ENCODE peak calls at places on chromosomes 12 and 14, in nine cellular contexts. B is NCI-H1092 treated with DMSO at 0.1 percent for 48 hours; K is HuH-7.5; R is effector memory CD4-positive, alpha-beta T cell; D is naive thymus-derived CD4-positive, alpha-beta T cell; Y is HFFc6; C is endodermal cell; G is Calu3; E is GM19239. A is an unnamed sample.

GRCh38 chr12:104793280-104793679 is 164.8 kb downstream of the SLC41A2 start:
- DNase-seq in B (no peak), D (no peak), G (no peak), Y (peak; percentile 16), R (no peak), C (no peak), E (no peak), K (no peak), A (peak; percentile 29)

GRCh38 chr12:18502422-18502821 is 235.4 kb downstream of the PLCZ1 start:
- DNase-seq in D (no peak), E (no peak), C (no peak), K (peak; percentile 47), B (peak; percentile 84), G (no peak), R (no peak), Y (no peak), A (no peak)

GRCh38 chr14:63499701-63500250 is 43.4 kb downstream of the PPP2R5E start:
- DNase-seq in R (no peak), D (no peak), Y (peak; percentile 30), G (no peak), B (no peak), E (no peak), C (no peak), K (no peak), A (no peak)

GRCh38 chr14:103753809-103754208 is 38.2 kb downstream of the ZFYVE21 start:
- DNase-seq in E (no peak), Y (no peak), G (no peak), C (no peak), D (no peak), B (no peak), K (no peak), R (no peak), A (no peak)

GRCh38 chr14:94474581-94475031 is 1.4 kb downstream of the SERPINA9 start:
- DNase-seq in E (no peak), R (no peak), B (no peak), D (no peak), Y (no peak), G (no peak), C (peak; percentile 75), K (no peak), A (no peak)

GRCh38 chr12:20463920-20464524 is 95.7 kb downstream of the PDE3A start:
- DNase-seq in C (no peak), K (no peak), Y (peak; percentile 16), G (peak; percentile 11), B (no peak), D (no peak), R (no peak), E (no peak), A (no peak)

GRCh38 chr14:94322648-94323570 is at the start of gene SERPINA6:
- DNase-seq in K (no peak), Y (no peak), E (no peak), R (no peak), D (no peak), C (peak; percentile 38), B (no peak), G (peak; percentile 47), A (peak; percentile 52)

GRCh38 chr12:114405449-114406271 is at the start of gene TBX5:
- DNase-seq in E (no peak), D (no peak), G (no peak), R (no peak), K (no peak), B (peak; percentile 38), C (peak; percentile 88), Y (peak; percentile 79), A (no peak)

GRCh38 chr14:91399868-91400640 is 17.6 kb downstream of the CCDC88C start:
- DNase-seq in C (peak; percentile 64), K (no peak), Y (no peak), D (peak; percentile 56), B (no peak), G (no peak), E (no peak), R (no peak), A (no peak)

GRCh38 chr14:61538464-61539022 is 156.8 kb upstream of the HIF1A start:
- DNase-seq in K (no peak), D (no peak), E (no peak), G (no peak), B (no peak), Y (no peak), R (no peak), C (no peak), A (no peak)

GRCh38 chr12:96078281-96078761 is 42.9 kb upstream of the LTA4H start:
- DNase-seq in E (no peak), Y (no peak), K (no peak), B (peak; percentile 26), G (no peak), D (no peak), C (no peak), R (no peak), A (peak; percentile 24)

GRCh38 chr14:38469156-38469555 is 213.3 kb upstream of the CLEC14A start:
- DNase-seq in Y (no peak), E (no peak), C (no peak), K (no peak), D (no peak), R (no peak), G (no peak), B (no peak), A (no peak)